ENCODE peak calls at places on chromosomes 4 and X, in nine cellular contexts. One of them, this sample, is unnamed. For H3K4me1 and H3K36me3, the result is how much of the 10 kb centered on the place peaks cover.

GRCh38 chr4:47032405-47033106 is 1.2 kb downstream of the GABRB1 start:
- DNase-seq in lower lobe of right lung: peak
- DNase-seq in GM23248: peak
- DNase-seq in mucosa of descending colon: peak
- DNase-seq in H1: peak
- DNase-seq in heart right ventricle: peak
- DNase-seq in stomach: peak
- DNase-seq in mesendoderm: peak
- DNase-seq in tibial artery: peak
- DNase-seq in this sample: no peak

GRCh38 chrX:53265771-53266170 is 15.6 kb downstream of the IQSEC2 start:
- DNase-seq in GM23248: peak
- DNase-seq in heart right ventricle: no peak
- DNase-seq in H1: no peak
- DNase-seq in stomach: no peak
- DNase-seq in mucosa of descending colon: no peak
- DNase-seq in tibial artery: no peak
- DNase-seq in mesendoderm: no peak
- DNase-seq in lower lobe of right lung: no peak
- DNase-seq in this sample: no peak

GRCh38 chrX:1443496-1444075 is 9.1 kb downstream of the ASMTL start:
- DNase-seq in mucosa of descending colon: no peak
- DNase-seq in stomach: no peak
- DNase-seq in lower lobe of right lung: peak
- DNase-seq in H1: no peak
- DNase-seq in mesendoderm: no peak
- DNase-seq in heart right ventricle: no peak
- DNase-seq in tibial artery: peak
- DNase-seq in GM23248: no peak
- DNase-seq in this sample: no peak

GRCh38 chr4:6225469-6225868 is 25.1 kb upstream of the JAKMIP1 start:
- DNase-seq in tibial artery: peak
- DNase-seq in mesendoderm: peak
- DNase-seq in heart right ventricle: no peak
- DNase-seq in H1: peak
- DNase-seq in mucosa of descending colon: peak
- DNase-seq in GM23248: peak
- DNase-seq in stomach: peak
- DNase-seq in lower lobe of right lung: no peak
- DNase-seq in this sample: no peak

GRCh38 chrX:153645151-153645550 is 1.9 kb upstream of the DUSP9 start:
- DNase-seq in heart right ventricle: no peak
- DNase-seq in stomach: no peak
- DNase-seq in tibial artery: no peak
- DNase-seq in H1: no peak
- DNase-seq in GM23248: no peak
- DNase-seq in mucosa of descending colon: no peak
- DNase-seq in lower lobe of right lung: no peak
- DNase-seq in mesendoderm: no peak
- DNase-seq in this sample: no peak

GRCh38 chr4:100081511-100081910 is 108.8 kb downstream of the DDIT4L start:
- DNase-seq in mesendoderm: no peak
- DNase-seq in stomach: no peak
- DNase-seq in GM23248: no peak
- DNase-seq in H1: no peak
- DNase-seq in lower lobe of right lung: no peak
- DNase-seq in mucosa of descending colon: no peak
- DNase-seq in heart right ventricle: no peak
- DNase-seq in tibial artery: no peak
- DNase-seq in this sample: no peak

GRCh38 chrX:41333744-41333993 is 293 bp upstream of the DDX3X start:
- DNase-seq in mucosa of descending colon: no peak
- DNase-seq in mesendoderm: peak
- DNase-seq in stomach: no peak
- DNase-seq in heart right ventricle: peak
- DNase-seq in tibial artery: no peak
- DNase-seq in GM23248: peak
- DNase-seq in H1: no peak
- DNase-seq in lower lobe of right lung: no peak
- DNase-seq in this sample: peak

GRCh38 chrX:3403748-3404147 is 57.3 kb upstream of the MXRA5 start:
- DNase-seq in lower lobe of right lung: no peak
- DNase-seq in mucosa of descending colon: no peak
- DNase-seq in tibial artery: no peak
- DNase-seq in GM23248: peak
- DNase-seq in mesendoderm: no peak
- DNase-seq in stomach: no peak
- DNase-seq in H1: no peak
- DNase-seq in heart right ventricle: no peak
- DNase-seq in this sample: no peak

GRCh38 chr4:137967480-137968190 is 274.5 kb downstream of the SLC7A11 start:
- DNase-seq in heart right ventricle: no peak
- DNase-seq in GM23248: peak
- DNase-seq in mucosa of descending colon: no peak
- DNase-seq in H1: no peak
- DNase-seq in stomach: no peak
- DNase-seq in tibial artery: no peak
- DNase-seq in mesendoderm: peak
- DNase-seq in lower lobe of right lung: no peak
- DNase-seq in this sample: no peak

GRCh38 chrX:36422368-36422767 is 502.8 kb downstream of the CFAP47 start:
- DNase-seq in mucosa of descending colon: no peak
- DNase-seq in H1: no peak
- DNase-seq in mesendoderm: no peak
- DNase-seq in GM23248: no peak
- DNase-seq in stomach: no peak
- DNase-seq in heart right ventricle: no peak
- DNase-seq in lower lobe of right lung: no peak
- DNase-seq in tibial artery: no peak
- DNase-seq in this sample: no peak

GRCh38 chr4:166044871-166045270 is 171.8 kb downstream of the TLL1 start:
- DNase-seq in tibial artery: no peak
- DNase-seq in stomach: no peak
- DNase-seq in mucosa of descending colon: no peak
- DNase-seq in GM23248: no peak
- DNase-seq in lower lobe of right lung: no peak
- DNase-seq in heart right ventricle: no peak
- DNase-seq in mesendoderm: no peak
- DNase-seq in H1: no peak
- DNase-seq in this sample: no peak

GRCh38 chr4:68520985-68521384 is 55.1 kb downstream of the UGT2B17 start:
- DNase-seq in lower lobe of right lung: no peak
- DNase-seq in mesendoderm: no peak
- DNase-seq in H1: no peak
- DNase-seq in stomach: no peak
- DNase-seq in heart right ventricle: no peak
- DNase-seq in GM23248: no peak
- DNase-seq in tibial artery: no peak
- DNase-seq in mucosa of descending colon: no peak
- DNase-seq in this sample: no peak
- H3K4me1 ChIP-seq in lower lobe of right lung: under half
- H3K4me1 ChIP-seq in mesendoderm: under half
- H3K4me1 ChIP-seq in H1: under half
- H3K4me1 ChIP-seq in stomach: under half
- H3K4me1 ChIP-seq in heart right ventricle: under half
- H3K4me1 ChIP-seq in GM23248: under half
- H3K4me1 ChIP-seq in tibial artery: under half
- H3K4me1 ChIP-seq in mucosa of descending colon: under half
- H3K4me1 ChIP-seq in this sample: under half

GRCh38 chrX:131747173-131747572 is 203.3 kb downstream of the OR13H1 start:
- DNase-seq in mesendoderm: no peak
- DNase-seq in stomach: peak
- DNase-seq in tibial artery: no peak
- DNase-seq in lower lobe of right lung: no peak
- DNase-seq in H1: no peak
- DNase-seq in mucosa of descending colon: no peak
- DNase-seq in heart right ventricle: peak
- DNase-seq in GM23248: no peak
- DNase-seq in this sample: no peak

DNA sequence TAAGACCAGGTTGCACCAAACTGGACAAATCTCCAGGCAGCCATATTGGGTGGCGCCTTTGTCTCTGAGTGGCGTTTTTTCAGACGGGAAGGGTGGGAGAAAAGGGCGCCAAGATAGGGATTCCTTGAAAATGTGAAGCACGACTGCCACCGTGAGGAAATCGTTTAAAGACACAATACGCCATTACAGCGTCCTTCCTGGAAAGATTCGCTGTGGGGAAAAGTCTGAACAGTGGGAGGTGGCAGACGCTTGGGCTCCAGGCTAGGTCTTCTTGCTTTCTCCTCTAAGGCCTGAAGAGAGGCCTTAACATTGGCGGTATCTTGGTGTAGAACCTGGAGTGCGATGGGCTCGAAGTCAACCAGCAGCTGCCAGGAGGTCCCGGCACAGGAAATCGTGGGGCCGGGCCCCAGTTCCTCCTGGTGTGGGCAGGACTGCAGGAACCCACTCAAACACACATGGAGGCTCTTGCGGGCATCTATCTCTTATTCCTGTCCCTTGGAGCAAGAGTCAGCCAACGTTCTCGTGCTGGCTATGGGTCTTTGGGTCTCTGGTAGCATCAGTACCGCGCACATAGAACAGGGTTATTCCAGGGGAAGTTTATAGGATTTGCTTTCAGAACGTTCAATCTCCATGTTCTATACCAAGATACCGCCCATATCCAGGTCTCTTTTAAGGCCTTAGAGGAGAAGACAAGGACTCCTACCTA is 208.8 kb downstream of the OR13H1 start:
- DNase-seq in tibial artery: no peak
- DNase-seq in stomach: peak
- DNase-seq in H1: no peak
- DNase-seq in GM23248: no peak
- DNase-seq in lower lobe of right lung: no peak
- DNase-seq in heart right ventricle: no peak
- DNase-seq in mucosa of descending colon: no peak
- DNase-seq in mesendoderm: no peak
- DNase-seq in this sample: no peak
- H3K36me3 ChIP-seq in tibial artery: under half
- H3K36me3 ChIP-seq in stomach: under half
- H3K36me3 ChIP-seq in H1: under half
- H3K36me3 ChIP-seq in GM23248: under half
- H3K36me3 ChIP-seq in lower lobe of right lung: under half
- H3K36me3 ChIP-seq in heart right ventricle: under half
- H3K36me3 ChIP-seq in mucosa of descending colon: under half
- H3K36me3 ChIP-seq in mesendoderm: under half
- H3K36me3 ChIP-seq in this sample: under half

GRCh38 chr4:105158837-105159236 is 12.2 kb downstream of the TET2 start:
- DNase-seq in mesendoderm: peak
- DNase-seq in lower lobe of right lung: peak
- DNase-seq in GM23248: no peak
- DNase-seq in stomach: no peak
- DNase-seq in heart right ventricle: no peak
- DNase-seq in mucosa of descending colon: peak
- DNase-seq in tibial artery: no peak
- DNase-seq in H1: no peak
- DNase-seq in this sample: no peak
- H3K4me1 ChIP-seq in mesendoderm: under half
- H3K4me1 ChIP-seq in lower lobe of right lung: under half
- H3K4me1 ChIP-seq in GM23248: under half
- H3K4me1 ChIP-seq in stomach: half or more
- H3K4me1 ChIP-seq in heart right ventricle: under half
- H3K4me1 ChIP-seq in mucosa of descending colon: under half
- H3K4me1 ChIP-seq in tibial artery: under half
- H3K4me1 ChIP-seq in H1: under half
- H3K4me1 ChIP-seq in this sample: under half

DNA sequence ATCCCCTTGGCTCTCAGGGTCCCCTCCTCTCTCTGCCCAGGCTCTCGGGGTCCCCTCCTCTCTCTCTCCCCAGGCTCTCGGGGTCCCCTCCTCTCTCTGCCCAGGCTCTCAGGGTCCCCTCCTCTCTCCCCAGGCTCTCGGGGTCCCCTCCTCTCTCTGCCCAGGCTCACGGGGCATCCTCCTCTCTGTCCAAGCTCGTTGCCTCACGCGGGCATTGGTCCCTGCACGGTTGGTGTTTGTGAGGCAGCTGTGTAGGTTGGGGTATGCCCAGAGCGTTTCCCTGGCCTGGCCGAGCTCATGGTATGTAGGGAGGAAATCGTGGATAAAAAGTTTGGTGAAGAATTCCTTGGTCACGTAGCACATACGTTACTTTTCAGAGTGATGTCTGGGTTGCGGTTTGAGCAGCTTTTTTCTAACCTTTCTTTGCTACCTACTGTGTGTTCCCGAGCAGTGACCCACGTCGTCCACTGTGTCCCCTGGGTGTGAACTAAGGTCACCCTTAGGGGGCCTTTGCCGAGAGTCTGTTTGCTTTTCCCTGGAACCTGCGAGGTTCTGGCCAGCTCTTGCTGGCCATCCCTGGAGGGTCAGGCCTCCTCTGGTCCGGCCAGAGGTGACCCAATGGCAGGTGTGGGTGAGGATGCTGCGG is 36.6 kb downstream of the PCGF3 start:
- DNase-seq in mucosa of descending colon: no peak
- DNase-seq in lower lobe of right lung: no peak
- DNase-seq in H1: no peak
- DNase-seq in tibial artery: no peak
- DNase-seq in heart right ventricle: no peak
- DNase-seq in GM23248: no peak
- DNase-seq in stomach: no peak
- DNase-seq in mesendoderm: no peak
- DNase-seq in this sample: no peak
- H3K36me3 ChIP-seq in mucosa of descending colon: under half
- H3K36me3 ChIP-seq in lower lobe of right lung: under half
- H3K36me3 ChIP-seq in H1: under half
- H3K36me3 ChIP-seq in tibial artery: half or more
- H3K36me3 ChIP-seq in heart right ventricle: under half
- H3K36me3 ChIP-seq in GM23248: under half
- H3K36me3 ChIP-seq in stomach: half or more
- H3K36me3 ChIP-seq in mesendoderm: under half
- H3K36me3 ChIP-seq in this sample: under half

GRCh38 chrX:39773923-39774803 is 323.6 kb downstream of the BCOR start:
- DNase-seq in mesendoderm: no peak
- DNase-seq in GM23248: no peak
- DNase-seq in tibial artery: no peak
- DNase-seq in heart right ventricle: no peak
- DNase-seq in stomach: no peak
- DNase-seq in lower lobe of right lung: no peak
- DNase-seq in mucosa of descending colon: no peak
- DNase-seq in H1: no peak
- DNase-seq in this sample: no peak
- H3K4me1 ChIP-seq in mesendoderm: under half
- H3K4me1 ChIP-seq in GM23248: under half
- H3K4me1 ChIP-seq in tibial artery: under half
- H3K4me1 ChIP-seq in heart right ventricle: under half
- H3K4me1 ChIP-seq in stomach: under half
- H3K4me1 ChIP-seq in lower lobe of right lung: under half
- H3K4me1 ChIP-seq in mucosa of descending colon: under half
- H3K4me1 ChIP-seq in H1: under half
- H3K4me1 ChIP-seq in this sample: under half

GRCh38 chrX:15815779-15816452 is 25.6 kb downstream of the ZRSR2 start:
- DNase-seq in GM23248: peak
- DNase-seq in tibial artery: no peak
- DNase-seq in lower lobe of right lung: no peak
- DNase-seq in mucosa of descending colon: peak
- DNase-seq in mesendoderm: peak
- DNase-seq in heart right ventricle: no peak
- DNase-seq in H1: no peak
- DNase-seq in stomach: no peak
- DNase-seq in this sample: no peak
- H3K36me3 ChIP-seq in GM23248: under half
- H3K36me3 ChIP-seq in tibial artery: half or more
- H3K36me3 ChIP-seq in lower lobe of right lung: half or more
- H3K36me3 ChIP-seq in mucosa of descending colon: under half
- H3K36me3 ChIP-seq in mesendoderm: under half
- H3K36me3 ChIP-seq in heart right ventricle: under half
- H3K36me3 ChIP-seq in H1: under half
- H3K36me3 ChIP-seq in stomach: half or more
- H3K36me3 ChIP-seq in this sample: under half